ENCODE peak calls at places on chromosomes 11 and 22, in seven cellular contexts. Z is G401, X is coronary artery, B is endothelial cell, F is psoas muscle, O is lower lobe of right lung, C is progenitor cell of endocrine pancreas. Y is an unnamed sample.

GRCh38 chr22:40716116-40716515 is 36.8 kb downstream of the MCHR1 start:
- DNase-seq in Z (no peak), X (no peak), B (no peak), F (no peak), O (no peak), C (no peak), Y (no peak)

GRCh38 chr22:44076825-44077224 is 52.7 kb downstream of the PARVB start:
- DNase-seq in Z (no peak), X (no peak), B (no peak), F (no peak), O (no peak), C (no peak), Y (no peak)

GRCh38 chr11:2108675-2109481 is 30.3 kb downstream of the IGF2 start:
- DNase-seq in Z (no peak), X (no peak), B (peak), F (no peak), O (peak), C (no peak), Y (no peak)

GRCh38 chr22:46090051-46090591 is 60.2 kb upstream of the PPARA start:
- DNase-seq in Z (no peak), X (peak), B (no peak), F (peak), O (peak), C (no peak), Y (peak)

GRCh38 chr11:120554771-120555432 is 43.4 kb downstream of the GRIK4 start:
- DNase-seq in Z (no peak), X (no peak), B (no peak), F (no peak), O (no peak), C (no peak), Y (no peak)

GRCh38 chr22:35380537-35381423 is at the start of gene HMOX1:
- DNase-seq in Z (peak), X (peak), B (peak), F (peak), O (peak), C (peak), Y (no peak)

GRCh38 chr11:116042125-116042524 is 537.9 kb upstream of the CADM1 start:
- DNase-seq in Z (no peak), X (peak), B (no peak), F (no peak), O (no peak), C (no peak), Y (peak)

GRCh38 chr11:86737752-86738151 is 62.6 kb upstream of the PRSS23 start:
- DNase-seq in Z (no peak), X (no peak), B (no peak), F (no peak), O (no peak), C (no peak), Y (no peak)

Y was measured in D341Med.